ENCODE peak calls at places on chromosomes 13 and 19, in eight cellular contexts. L, Z, U, K, E, W, I and C are unnamed samples.

GRCh38 chr19:4443188-4443587 is 14.4 kb downstream of the UBXN6 start:
- DNase-seq in L (no peak), Z (no peak), U (no peak), K (no peak), E (no peak), W (no peak), I (no peak), C (no peak)

GRCh38 chr13:28637714-28638355 is 21.1 kb upstream of the POMP start:
- DNase-seq in L (no peak), Z (peak), U (no peak), K (no peak), E (no peak), W (no peak), I (no peak), C (no peak)

GRCh38 chr19:28726533-28726932 is 486.4 kb downstream of the UQCRFS1 start:
- DNase-seq in L (no peak), Z (no peak), U (no peak), K (no peak), E (no peak), W (no peak), I (no peak), C (no peak)

GRCh38 chr19:43490759-43491158 is 13.8 kb downstream of the PHLDB3 start:
- DNase-seq in L (no peak), Z (no peak), U (no peak), K (no peak), E (no peak), W (no peak), I (no peak), C (no peak)

GRCh38 chr19:40750035-40750284 is 317 bp downstream of the ACTMAP start:
- DNase-seq in L (no peak), Z (no peak), U (no peak), K (no peak), E (no peak), W (no peak), I (no peak), C (no peak)

GRCh38 chr19:16885166-16885565 is 3.6 kb upstream of the F2RL3 start:
- DNase-seq in L (no peak), Z (no peak), U (no peak), K (no peak), E (no peak), W (no peak), I (no peak), C (no peak)

GRCh38 chr13:21058361-21058760 is 3.0 kb downstream of the LATS2 start:
- DNase-seq in L (no peak), Z (peak), U (no peak), K (no peak), E (no peak), W (no peak), I (no peak), C (no peak)

GRCh38 chr13:41601718-41602445 is 144.5 kb downstream of the RGCC start:
- DNase-seq in L (no peak), Z (no peak), U (no peak), K (no peak), E (no peak), W (no peak), I (no peak), C (no peak)

GRCh38 chr19:46495789-46496099 is at the start of gene PNMA8B:
- DNase-seq in L (no peak), Z (no peak), U (no peak), K (peak), E (peak), W (peak), I (peak), C (no peak)

GRCh38 chr19:52936151-52936957 is 13.1 kb upstream of the ZNF888 start:
- DNase-seq in L (no peak), Z (peak), U (no peak), K (no peak), E (no peak), W (no peak), I (no peak), C (no peak)

GRCh38 chr13:113832204-113832603 is 31.7 kb downstream of the GAS6 start:
- DNase-seq in L (no peak), Z (no peak), U (no peak), K (no peak), E (peak), W (no peak), I (no peak), C (no peak)